ENCODE peak calls at places on chromosome 13, in eight cellular contexts. Q is heart left ventricle, M is thyroid gland, E is body of pancreas, L is breast epithelium, Y is sigmoid colon, H is HCT116, D is upper lobe of left lung. X is an unnamed sample.

GRCh38 chr13:96960379-96960778 is 33.9 kb downstream of the OXGR1 start:
- DNase-seq in Q (no peak), M (no peak), E (no peak), L (no peak), Y (no peak), H (no peak), D (no peak), X (no peak)

GRCh38 chr13:84574851-84575250 is 692.6 kb upstream of the SLITRK1 start:
- DNase-seq in Q (no peak), M (no peak), E (no peak), L (no peak), Y (no peak), H (no peak), D (no peak), X (no peak)

GRCh38 chr13:99859178-99860177 is 112.1 kb downstream of the ZIC5 start:
- DNase-seq in Q (no peak), M (no peak), E (no peak), L (no peak), Y (no peak), H (no peak), D (no peak), X (no peak)

GRCh38 chr13:76829572-76830327 is 56.5 kb downstream of the KCTD12 start:
- DNase-seq in Q (peak; percentile 52), M (no peak), E (peak; percentile 45), L (no peak), Y (peak; percentile 68), H (no peak), D (no peak), X (no peak)

GRCh38 chr13:20994441-20994821 is 67.0 kb downstream of the LATS2 start:
- DNase-seq in Q (no peak), M (no peak), E (no peak), L (no peak), Y (no peak), H (no peak), D (no peak), X (no peak)

GRCh38 chr13:60261432-60262351 is 98.0 kb upstream of the DIAPH3 start:
- DNase-seq in Q (no peak), M (no peak), E (peak; percentile 58), L (no peak), Y (no peak), H (no peak), D (no peak), X (no peak)

GRCh38 chr13:96338030-96338429 is 248.1 kb downstream of the HS6ST3 start:
- DNase-seq in Q (no peak), M (no peak), E (no peak), L (no peak), Y (no peak), H (no peak), D (no peak), X (no peak)

GRCh38 chr13:26508885-26509284 is 48.6 kb upstream of the WASF3 start:
- DNase-seq in Q (peak; percentile 75), M (peak; percentile 33), E (peak; percentile 47), L (no peak), Y (peak; percentile 95), H (no peak), D (no peak), X (no peak)

GRCh38 chr13:87872813-87873212 is 201.6 kb downstream of the SLITRK5 start:
- DNase-seq in Q (no peak), M (no peak), E (no peak), L (no peak), Y (no peak), H (no peak), D (no peak), X (no peak)

GRCh38 chr13:98216135-98216565 is 39.1 kb upstream of the RNF113B start:
- DNase-seq in Q (peak; percentile 59), M (peak; percentile 95), E (peak; percentile 37), L (no peak), Y (no peak), H (peak; percentile 33), D (peak; percentile 69), X (peak; percentile 97)

GRCh38 chr13:32056316-32056715 is 24.7 kb downstream of the FRY start:
- DNase-seq in Q (no peak), M (no peak), E (no peak), L (no peak), Y (no peak), H (no peak), D (no peak), X (no peak)

GRCh38 chr13:23921451-23921888 is 24.2 kb upstream of the C1QTNF9B start:
- DNase-seq in Q (no peak), M (no peak), E (peak; percentile 15), L (no peak), Y (no peak), H (peak; percentile 23), D (no peak), X (no peak)

GRCh38 chr13:112773601-112774447 is 84.0 kb downstream of the ATP11A start:
- DNase-seq in Q (no peak), M (no peak), E (no peak), L (no peak), Y (no peak), H (no peak), D (no peak), X (no peak)

GRCh38 chr13:83880275-83881027 is 1.8 kb downstream of the SLITRK1 start:
- DNase-seq in Q (no peak), M (no peak), E (no peak), L (no peak), Y (no peak), H (no peak), D (no peak), X (no peak)

GRCh38 chr13:45851171-45851889 is at the start of gene SIAH3:
- DNase-seq in Q (no peak), M (no peak), E (no peak), L (no peak), Y (no peak), H (no peak), D (no peak), X (no peak)

GRCh38 chr13:78393286-78393685 is 210.1 kb downstream of the POU4F1 start:
- DNase-seq in Q (no peak), M (no peak), E (no peak), L (no peak), Y (no peak), H (no peak), D (no peak), X (no peak)

GRCh38 chr13:40580566-40581276 is 85.7 kb downstream of the FOXO1 start:
- DNase-seq in Q (no peak), M (peak; percentile 60), E (peak; percentile 41), L (no peak), Y (no peak), H (no peak), D (no peak), X (no peak)
- TF ChIP-seq POLR2A in Q (no peak), M (no peak), E (no peak), L (no peak), Y (no peak), H (no peak), D (no peak), X (no peak)

GRCh38 chr13:48973845-48974431 is 1.8 kb upstream of the FNDC3A start:
- DNase-seq in Q (no peak), M (no peak), E (no peak), L (no peak), Y (no peak), H (no peak), D (no peak), X (no peak)

GRCh38 chr13:48977973-48978372 is 2.3 kb downstream of the FNDC3A start:
- DNase-seq in Q (no peak), M (no peak), E (no peak), L (no peak), Y (no peak), H (no peak), D (no peak), X (no peak)

GRCh38 chr13:48975101-48975925 is at the start of gene FNDC3A:
- DNase-seq in Q (peak; percentile 43), M (peak; percentile 77), E (peak; percentile 67), L (peak; percentile 72), Y (peak; percentile 76), H (peak; percentile 29), D (peak; percentile 67), X (peak; percentile 31)

GRCh38 chr13:48976677-48977625 is 1.2 kb downstream of the FNDC3A start:
- DNase-seq in Q (no peak), M (peak; percentile 87), E (peak; percentile 94), L (no peak), Y (no peak), H (no peak), D (no peak), X (no peak)

DNA sequence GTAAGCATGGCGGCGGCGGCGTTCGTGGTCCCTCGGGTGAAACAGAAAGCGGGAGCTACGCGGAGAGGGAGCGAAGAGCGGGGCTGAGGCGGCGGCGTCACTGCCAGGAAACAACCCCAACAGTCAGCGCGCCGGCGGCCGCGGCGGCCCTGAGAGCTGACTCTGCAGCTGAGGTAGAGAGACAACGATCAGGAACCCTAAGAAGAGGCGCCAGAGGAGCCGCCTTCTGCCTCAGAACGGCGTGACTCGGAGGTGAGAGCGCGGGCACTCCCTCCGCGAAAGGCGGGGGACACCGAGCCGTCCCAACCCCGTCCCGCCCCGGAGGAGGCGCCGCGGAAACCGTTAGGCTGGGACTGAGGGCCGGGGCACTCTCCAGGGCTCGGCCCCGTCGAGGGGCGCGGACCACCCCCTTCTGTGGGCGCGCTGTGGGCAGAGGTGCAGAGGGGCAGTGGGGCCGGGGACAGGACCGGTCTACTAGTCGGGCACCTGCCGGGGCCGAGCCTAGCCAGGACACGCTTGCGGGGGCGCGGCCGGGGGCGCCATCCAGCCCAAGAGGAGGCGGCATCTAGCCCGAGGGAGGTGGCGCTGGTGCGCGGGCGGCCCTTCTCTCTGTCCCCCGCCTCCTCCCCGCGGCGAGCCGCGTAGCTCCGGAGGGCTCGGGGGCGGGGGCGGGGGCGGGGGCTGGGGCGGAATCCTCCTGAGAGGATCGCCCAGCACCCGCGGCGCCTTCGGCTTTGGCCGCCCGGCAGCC is 389 bp downstream of the FNDC3A start:
- DNase-seq in Q (peak; percentile 89), M (peak; percentile 87), E (peak; percentile 79), L (peak; percentile 69), Y (peak; percentile 90), H (peak; percentile 52), D (peak; percentile 89), X (peak; percentile 45)
- TF ChIP-seq POLR2A in Q (no peak), M (peak; percentile 86), E (peak; percentile 80), L (peak; percentile 41), Y (no peak), H (no peak), D (peak; percentile 78), X (peak; percentile 45)

DNA sequence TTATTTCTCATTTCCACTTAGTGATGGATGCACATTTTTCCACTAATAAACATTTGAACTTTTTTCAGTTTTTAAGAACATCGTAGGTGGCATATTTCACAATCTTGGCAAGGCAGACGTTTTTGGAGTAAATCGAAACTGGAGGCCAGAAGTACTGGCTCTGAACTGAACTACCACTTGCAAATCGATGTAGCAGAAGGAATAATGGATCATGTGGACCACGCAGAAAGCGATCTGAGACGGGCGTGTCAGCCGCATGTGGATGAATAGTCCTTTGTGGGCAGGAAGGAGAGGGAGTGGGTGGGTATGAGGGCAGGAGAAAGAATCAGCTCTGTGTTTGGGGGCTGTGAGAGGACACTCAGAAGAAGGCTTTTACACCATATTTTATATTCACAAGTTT is 90.4 kb downstream of the COL4A2 start:
- DNase-seq in Q (no peak), M (no peak), E (no peak), L (no peak), Y (peak; percentile 81), H (no peak), D (no peak), X (no peak)
- TF ChIP-seq POLR2A in Q (no peak), M (no peak), E (no peak), L (no peak), Y (no peak), H (no peak), D (no peak), X (no peak)

DNA sequence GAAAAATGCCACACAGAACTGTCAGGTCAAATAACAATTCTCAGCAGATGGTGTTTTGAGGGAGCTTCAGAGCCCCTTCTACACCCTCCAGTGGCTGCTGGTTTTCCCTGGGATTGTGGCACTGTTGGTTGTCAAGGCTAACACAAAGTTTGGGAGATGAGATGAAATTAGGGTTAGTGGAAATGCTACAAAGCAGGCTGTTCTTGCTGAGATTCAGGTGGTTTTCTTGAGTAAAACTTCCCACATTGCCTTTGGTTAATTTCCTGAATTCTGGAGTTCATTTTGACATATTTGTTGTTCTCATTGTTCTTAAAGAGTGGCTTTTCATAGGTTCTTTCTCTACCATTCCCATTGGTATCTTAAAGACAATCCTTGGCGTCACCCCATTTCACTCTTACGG is 22.1 kb downstream of the MED4 start:
- DNase-seq in Q (no peak), M (no peak), E (no peak), L (no peak), Y (no peak), H (no peak), D (no peak), X (no peak)
- TF ChIP-seq POLR2A in Q (no peak), M (no peak), E (no peak), L (no peak), Y (no peak), H (no peak), D (no peak), X (no peak)